ENCODE peak calls at places on chromosomes 12 and 14, in eight cellular contexts. T, F, L, P, D, N, C and G are unnamed samples.

GRCh38 chr12:110744697-110745264 is 2.1 kb upstream of the PPP1CC start:
- DNase-seq in T (no peak), F (no peak), L (no peak), P (peak), D (no peak), N (no peak), C (no peak), G (no peak)

GRCh38 chr12:126033746-126034145 is 968.5 kb downstream of the AACS start:
- DNase-seq in T (no peak), F (peak), L (no peak), P (no peak), D (no peak), N (no peak), C (no peak), G (no peak)

GRCh38 chr12:96034631-96035282 is 630 bp downstream of the LTA4H start:
- DNase-seq in T (peak), F (peak), L (no peak), P (peak), D (no peak), N (peak), C (no peak), G (peak)

GRCh38 chr12:115398311-115398781 is 714.4 kb upstream of the TBX3 start:
- DNase-seq in T (no peak), F (no peak), L (no peak), P (peak), D (no peak), N (no peak), C (peak), G (no peak)

GRCh38 chr12:120376416-120376815 is 7.5 kb upstream of the MSI1 start:
- DNase-seq in T (no peak), F (no peak), L (no peak), P (peak), D (no peak), N (no peak), C (no peak), G (no peak)

GRCh38 chr12:124699878-124700277 is 132.5 kb upstream of the NCOR2 start:
- DNase-seq in T (no peak), F (no peak), L (no peak), P (no peak), D (no peak), N (peak), C (no peak), G (no peak)

GRCh38 chr14:57962293-57962996 is 96.6 kb upstream of the SLC35F4 start:
- DNase-seq in T (no peak), F (peak), L (no peak), P (no peak), D (no peak), N (peak), C (no peak), G (no peak)

GRCh38 chr14:42163136-42163535 is 556.5 kb downstream of the LRFN5 start:
- DNase-seq in T (no peak), F (no peak), L (no peak), P (no peak), D (no peak), N (no peak), C (no peak), G (no peak)

GRCh38 chr12:46556105-46556559 is 183.6 kb upstream of the SLC38A2 start:
- DNase-seq in T (peak), F (no peak), L (no peak), P (peak), D (no peak), N (no peak), C (no peak), G (no peak)

GRCh38 chr12:113860059-113860820 is 105.9 kb downstream of the RBM19 start:
- DNase-seq in T (no peak), F (peak), L (no peak), P (no peak), D (no peak), N (no peak), C (no peak), G (no peak)

GRCh38 chr12:77993658-77994057 is 163.0 kb downstream of the NAV3 start:
- DNase-seq in T (no peak), F (no peak), L (no peak), P (no peak), D (no peak), N (no peak), C (no peak), G (no peak)

GRCh38 chr12:24307716-24308335 is 358.4 kb upstream of the SOX5 start:
- DNase-seq in T (no peak), F (no peak), L (no peak), P (no peak), D (no peak), N (no peak), C (no peak), G (no peak)

GRCh38 chr12:32301216-32301615 is 98.1 kb upstream of the FGD4 start:
- DNase-seq in T (peak), F (no peak), L (no peak), P (no peak), D (no peak), N (no peak), C (no peak), G (no peak)

GRCh38 chr14:102503576-102504224 is 5.9 kb downstream of the ANKRD9 start:
- DNase-seq in T (no peak), F (no peak), L (no peak), P (peak), D (no peak), N (peak), C (no peak), G (no peak)

GRCh38 chr14:101761032-101761880 is at the start of gene PPP2R5C:
- DNase-seq in T (peak), F (peak), L (peak), P (peak), D (peak), N (peak), C (peak), G (peak)

GRCh38 chr12:51441583-51441982 is 17.0 kb downstream of the SLC4A8 start:
- DNase-seq in T (peak), F (no peak), L (no peak), P (peak), D (no peak), N (no peak), C (no peak), G (peak)

GRCh38 chr12:53468286-53468685 is 16.4 kb downstream of the PCBP2 start:
- DNase-seq in T (no peak), F (no peak), L (no peak), P (no peak), D (no peak), N (no peak), C (no peak), G (no peak)

GRCh38 chr12:122517877-122518276 is 8.9 kb downstream of the RSRC2 start:
- DNase-seq in T (peak), F (no peak), L (no peak), P (peak), D (no peak), N (no peak), C (no peak), G (peak)

GRCh38 chr14:104594310-104595046 is 10.1 kb downstream of the TMEM179 start:
- DNase-seq in T (no peak), F (no peak), L (no peak), P (no peak), D (no peak), N (peak), C (no peak), G (no peak)